ENCODE peak calls at places on chromosomes 7 and 10, in six cellular contexts. J, P, L, V, T and R are unnamed samples.

GRCh38 chr10:132465193-132465888 is 68.3 kb downstream of the PWWP2B start:
- DNase-seq in V (no peak), L (no peak), J (no peak), P (no peak), T (peak), R (peak)

GRCh38 chr7:48161407-48162125 is 9.7 kb upstream of the ABCA13 start:
- DNase-seq in L (no peak), J (no peak), T (no peak), P (peak), V (no peak), R (no peak)

GRCh38 chr10:125037145-125037544 is 95.2 kb downstream of the ZRANB1 start:
- DNase-seq in T (no peak), P (peak), L (peak), J (no peak), V (peak), R (no peak)

GRCh38 chr10:115402690-115403089 is 309.5 kb downstream of the ATRNL1 start:
- DNase-seq in P (peak), L (peak), T (no peak), J (no peak), V (peak), R (no peak)

GRCh38 chr7:50557114-50557513 is 8.1 kb downstream of the DDC start:
- DNase-seq in T (no peak), V (no peak), L (no peak), P (no peak), J (no peak), R (no peak)

GRCh38 chr10:57168703-57169240 is 807.7 kb upstream of the ZWINT start:
- DNase-seq in P (no peak), L (no peak), V (no peak), J (no peak), T (no peak), R (no peak)

GRCh38 chr10:3907514-3907913 is 122.5 kb upstream of the KLF6 start:
- DNase-seq in T (no peak), P (peak), V (no peak), L (no peak), J (no peak), R (no peak)

GRCh38 chr10:120972259-120972658 is 121.1 kb downstream of the WDR11 start:
- DNase-seq in L (no peak), V (no peak), P (no peak), J (no peak), T (no peak), R (no peak)

GRCh38 chr10:74877899-74878298 is 51.5 kb downstream of the KAT6B start:
- DNase-seq in J (no peak), V (no peak), T (no peak), L (no peak), P (no peak), R (no peak)

GRCh38 chr10:103849880-103850571 is 5.3 kb downstream of the SH3PXD2A start:
- DNase-seq in L (peak), J (no peak), P (peak), T (no peak), V (peak), R (no peak)

GRCh38 chr7:42677751-42678231 is 234.1 kb downstream of the C7orf25 start:
- DNase-seq in J (no peak), V (peak), L (peak), T (no peak), P (peak), R (no peak)

GRCh38 chr7:150988230-150989226 is 2.3 kb upstream of the NOS3 start:
- DNase-seq in P (peak), L (no peak), J (no peak), V (no peak), T (peak), R (peak)

GRCh38 chr7:151311294-151311864 is 30.2 kb upstream of the NUB1 start:
- DNase-seq in T (peak), P (no peak), J (no peak), L (no peak), V (peak), R (no peak)

DNA sequence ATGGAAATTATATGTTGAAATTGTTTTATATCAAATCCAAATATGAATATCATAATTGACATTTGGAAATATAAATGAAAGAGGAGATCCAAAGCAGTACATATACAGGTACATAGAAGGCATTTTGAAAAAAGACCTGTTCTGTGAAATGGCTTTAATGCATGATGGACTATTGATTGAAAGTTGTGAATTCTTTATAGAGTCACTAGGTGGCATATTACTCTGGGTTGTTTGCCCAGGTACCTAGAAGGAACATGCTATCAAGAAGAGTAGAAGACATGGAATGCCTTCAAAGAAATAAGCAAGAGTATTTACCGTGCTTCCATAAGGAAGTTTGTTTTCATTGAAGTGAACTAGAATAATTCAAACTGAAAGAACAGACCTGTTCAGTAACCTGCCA is 160.0 kb upstream of the ANK3 start:
- DNase-seq in P (no peak), V (peak), J (no peak), L (no peak), T (no peak), R (no peak)
- TF ChIP-seq CTCF in P (peak), V (peak), J (peak), L (peak), T (peak), R (peak)

GRCh38 chr7:154777023-154777422 is 225.9 kb downstream of the PAXIP1 start:
- DNase-seq in T (peak), P (no peak), V (peak), L (peak), J (no peak), R (no peak)
- TF ChIP-seq CTCF in T (peak), P (no peak), V (no peak), L (peak), J (peak), R (no peak)

GRCh38 chr7:19051767-19052375 is 65.6 kb downstream of the TWIST1 start:
- DNase-seq in T (peak), L (peak), V (peak), P (peak), J (no peak), R (peak)
- TF ChIP-seq CTCF in T (peak), L (peak), V (peak), P (peak), J (peak), R (peak)

DNA sequence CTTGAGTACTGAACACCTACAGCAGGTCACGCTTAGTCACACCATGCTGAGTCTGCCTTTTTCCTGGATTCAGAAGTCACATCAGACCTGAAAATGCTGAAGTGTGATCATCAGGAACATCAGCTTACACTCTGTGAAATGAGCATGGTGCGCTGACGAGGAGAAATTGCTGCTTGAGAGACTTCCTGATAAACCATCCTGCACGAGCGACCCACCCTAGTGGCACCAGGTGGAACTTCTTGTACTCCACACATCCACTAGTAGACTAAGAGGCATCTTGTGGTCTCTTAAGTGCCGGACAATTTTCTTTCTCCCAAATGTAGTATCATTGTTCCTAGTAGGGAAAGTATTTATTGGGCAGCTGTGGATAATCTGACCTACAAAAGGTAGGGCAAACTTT is 51.8 kb upstream of the MRLN start:
- DNase-seq in V (no peak), J (no peak), P (peak), T (peak), L (no peak), R (peak)
- TF ChIP-seq CTCF in V (peak), J (peak), P (peak), T (peak), L (peak), R (peak)